ENCODE peak calls at places on chromosomes 4 and X, in eight cellular contexts. G, O, T, P, Q, S, Z and I are unnamed samples.

GRCh38 chr4:146852365-146852764 is 93.3 kb downstream of the TTC29 start:
- DNase-seq in T (no peak), Z (no peak), G (no peak), O (no peak), Q (no peak), S (no peak), P (no peak), I (peak)

GRCh38 chr4:13240066-13240465 is 244.1 kb downstream of the RAB28 start:
- DNase-seq in Q (peak), G (no peak), O (no peak), T (no peak), P (no peak), S (peak), Z (no peak), I (peak)

GRCh38 chrX:154401045-154401799 is 3.0 kb downstream of the RPL10 start:
- DNase-seq in P (no peak), S (peak), O (no peak), T (peak), Z (no peak), G (no peak), Q (peak), I (peak)

GRCh38 chrX:37883196-37883595 is 35.8 kb upstream of the DYNLT3 start:
- DNase-seq in O (no peak), S (no peak), T (no peak), Q (no peak), G (no peak), P (no peak), Z (no peak), I (no peak)

GRCh38 chr4:67452100-67452887 is 93.0 kb downstream of the CENPC start:
- DNase-seq in O (no peak), Z (no peak), T (no peak), G (no peak), P (no peak), S (no peak), Q (no peak), I (no peak)

GRCh38 chr4:101977096-101977495 is 186.6 kb downstream of the BANK1 start:
- DNase-seq in Q (peak), O (no peak), Z (no peak), G (no peak), T (no peak), S (peak), P (no peak), I (peak)

GRCh38 chrX:102957751-102958150 is 20.7 kb downstream of the RAB40AL start:
- DNase-seq in Z (no peak), G (no peak), P (no peak), T (no peak), S (no peak), O (no peak), Q (peak), I (no peak)

GRCh38 chr4:56787380-56787779 is 34.1 kb downstream of the SPINK2 start:
- DNase-seq in G (no peak), P (peak), O (peak), S (no peak), T (no peak), Z (no peak), Q (no peak), I (no peak)

GRCh38 chr4:45453258-45453841 is 670.5 kb downstream of the GABRG1 start:
- DNase-seq in Z (no peak), P (no peak), S (peak), T (no peak), O (peak), Q (peak), G (no peak), I (no peak)

GRCh38 chr4:70920592-70920991 is 18.4 kb downstream of the MOB1B start:
- DNase-seq in O (no peak), P (no peak), Q (no peak), G (no peak), Z (no peak), S (no peak), T (no peak), I (no peak)

GRCh38 chrX:123685273-123685672 is 47.6 kb downstream of the THOC2 start:
- DNase-seq in T (no peak), Z (no peak), P (no peak), O (no peak), S (no peak), Q (no peak), G (no peak), I (no peak)

GRCh38 chrX:129145382-129145781 is 377.9 kb downstream of the SMARCA1 start:
- DNase-seq in Z (no peak), O (no peak), S (no peak), T (no peak), G (no peak), Q (no peak), P (no peak), I (no peak)

GRCh38 chrX:23742174-23742692 is 843 bp downstream of the ACOT9 start:
- DNase-seq in P (peak), G (no peak), O (no peak), S (peak), Z (peak), Q (peak), T (no peak), I (peak)

GRCh38 chr4:134935320-134935719 is 733.7 kb upstream of the PABPC4L start:
- DNase-seq in Z (no peak), P (peak), Q (no peak), S (peak), T (no peak), G (no peak), O (peak), I (peak)

GRCh38 chrX:118839334-118839958 is 15.8 kb downstream of the ZCCHC12 start:
- DNase-seq in Z (peak), T (peak), O (peak), G (peak), Q (peak), P (peak), S (peak), I (peak)